ENCODE peak calls at places on chromosomes 6 and 20, in nine cellular contexts. One of them, this sample, is unnamed.

GRCh38 chr6:167683028-167683862 is 143.5 kb upstream of the AFDN start:
- DNase-seq in tibial artery: no peak
- DNase-seq in mammary epithelial cell: peak
- DNase-seq in right atrium auricular region: peak
- DNase-seq in left lung: peak
- DNase-seq in IMR-90: peak
- DNase-seq in kidney epithelial cell: peak
- DNase-seq in stomach: peak
- DNase-seq in GM06990: no peak
- DNase-seq in this sample: peak

GRCh38 chr20:34566978-34567884 is 8.7 kb downstream of the MAP1LC3A start:
- DNase-seq in tibial artery: no peak
- DNase-seq in mammary epithelial cell: no peak
- DNase-seq in right atrium auricular region: no peak
- DNase-seq in left lung: peak
- DNase-seq in IMR-90: no peak
- DNase-seq in kidney epithelial cell: no peak
- DNase-seq in stomach: no peak
- DNase-seq in GM06990: no peak
- DNase-seq in this sample: no peak

GRCh38 chr20:33401922-33402369 is 627 bp upstream of the CDK5RAP1 start:
- DNase-seq in tibial artery: no peak
- DNase-seq in mammary epithelial cell: no peak
- DNase-seq in right atrium auricular region: no peak
- DNase-seq in left lung: no peak
- DNase-seq in IMR-90: no peak
- DNase-seq in kidney epithelial cell: no peak
- DNase-seq in stomach: no peak
- DNase-seq in GM06990: no peak
- DNase-seq in this sample: peak

GRCh38 chr6:128697392-128697689 is 176.9 kb upstream of the PTPRK start:
- DNase-seq in tibial artery: no peak
- DNase-seq in mammary epithelial cell: no peak
- DNase-seq in right atrium auricular region: no peak
- DNase-seq in left lung: no peak
- DNase-seq in IMR-90: no peak
- DNase-seq in kidney epithelial cell: no peak
- DNase-seq in stomach: no peak
- DNase-seq in GM06990: no peak
- DNase-seq in this sample: no peak

GRCh38 chr6:76697585-76697984 is 625.1 kb upstream of the IMPG1 start:
- DNase-seq in tibial artery: no peak
- DNase-seq in mammary epithelial cell: no peak
- DNase-seq in right atrium auricular region: no peak
- DNase-seq in left lung: no peak
- DNase-seq in IMR-90: peak
- DNase-seq in kidney epithelial cell: no peak
- DNase-seq in stomach: no peak
- DNase-seq in GM06990: no peak
- DNase-seq in this sample: peak

GRCh38 chr6:34243901-34244884 is 4.6 kb downstream of the SMIM29 start:
- DNase-seq in tibial artery: peak
- DNase-seq in mammary epithelial cell: peak
- DNase-seq in right atrium auricular region: peak
- DNase-seq in left lung: peak
- DNase-seq in IMR-90: peak
- DNase-seq in kidney epithelial cell: peak
- DNase-seq in stomach: peak
- DNase-seq in GM06990: no peak
- DNase-seq in this sample: peak

GRCh38 chr6:150203378-150203777 is 60.5 kb downstream of the PPP1R14C start:
- DNase-seq in tibial artery: no peak
- DNase-seq in mammary epithelial cell: no peak
- DNase-seq in right atrium auricular region: no peak
- DNase-seq in left lung: no peak
- DNase-seq in IMR-90: no peak
- DNase-seq in kidney epithelial cell: no peak
- DNase-seq in stomach: no peak
- DNase-seq in GM06990: no peak
- DNase-seq in this sample: no peak

GRCh38 chr6:134623391-134623790 is 305.5 kb upstream of the SGK1 start:
- DNase-seq in tibial artery: no peak
- DNase-seq in mammary epithelial cell: no peak
- DNase-seq in right atrium auricular region: no peak
- DNase-seq in left lung: no peak
- DNase-seq in IMR-90: no peak
- DNase-seq in kidney epithelial cell: no peak
- DNase-seq in stomach: no peak
- DNase-seq in GM06990: no peak
- DNase-seq in this sample: no peak

GRCh38 chr6:39309942-39310531 is 4.2 kb downstream of the KCNK17 start:
- DNase-seq in tibial artery: peak
- DNase-seq in mammary epithelial cell: peak
- DNase-seq in right atrium auricular region: peak
- DNase-seq in left lung: peak
- DNase-seq in IMR-90: peak
- DNase-seq in kidney epithelial cell: no peak
- DNase-seq in stomach: peak
- DNase-seq in GM06990: peak
- DNase-seq in this sample: peak

GRCh38 chr6:48135352-48136084 is 24.5 kb upstream of the PTCHD4 start:
- DNase-seq in tibial artery: no peak
- DNase-seq in mammary epithelial cell: peak
- DNase-seq in right atrium auricular region: no peak
- DNase-seq in left lung: no peak
- DNase-seq in IMR-90: peak
- DNase-seq in kidney epithelial cell: no peak
- DNase-seq in stomach: no peak
- DNase-seq in GM06990: no peak
- DNase-seq in this sample: peak

GRCh38 chr6:1606533-1607235 is 3.0 kb upstream of the FOXC1 start:
- DNase-seq in tibial artery: peak
- DNase-seq in mammary epithelial cell: no peak
- DNase-seq in right atrium auricular region: no peak
- DNase-seq in left lung: no peak
- DNase-seq in IMR-90: no peak
- DNase-seq in kidney epithelial cell: no peak
- DNase-seq in stomach: no peak
- DNase-seq in GM06990: no peak
- DNase-seq in this sample: no peak

GRCh38 chr6:28656715-28657114 is 131.0 kb downstream of the GPX5 start:
- DNase-seq in tibial artery: no peak
- DNase-seq in mammary epithelial cell: no peak
- DNase-seq in right atrium auricular region: no peak
- DNase-seq in left lung: no peak
- DNase-seq in IMR-90: no peak
- DNase-seq in kidney epithelial cell: no peak
- DNase-seq in stomach: no peak
- DNase-seq in GM06990: no peak
- DNase-seq in this sample: no peak

GRCh38 chr6:138258991-138259390 is 40.7 kb upstream of the PBOV1 start:
- DNase-seq in tibial artery: no peak
- DNase-seq in mammary epithelial cell: no peak
- DNase-seq in right atrium auricular region: no peak
- DNase-seq in left lung: no peak
- DNase-seq in IMR-90: no peak
- DNase-seq in kidney epithelial cell: no peak
- DNase-seq in stomach: peak
- DNase-seq in GM06990: no peak
- DNase-seq in this sample: no peak

GRCh38 chr6:129606664-129607063 is 103.3 kb downstream of the ARHGAP18 start:
- DNase-seq in tibial artery: no peak
- DNase-seq in mammary epithelial cell: no peak
- DNase-seq in right atrium auricular region: no peak
- DNase-seq in left lung: no peak
- DNase-seq in IMR-90: peak
- DNase-seq in kidney epithelial cell: no peak
- DNase-seq in stomach: no peak
- DNase-seq in GM06990: peak
- DNase-seq in this sample: no peak

GRCh38 chr6:97668716-97669115 is 385.7 kb upstream of the MMS22L start:
- DNase-seq in tibial artery: no peak
- DNase-seq in mammary epithelial cell: no peak
- DNase-seq in right atrium auricular region: no peak
- DNase-seq in left lung: no peak
- DNase-seq in IMR-90: no peak
- DNase-seq in kidney epithelial cell: no peak
- DNase-seq in stomach: no peak
- DNase-seq in GM06990: peak
- DNase-seq in this sample: no peak
- H3K4me3 ChIP-seq in tibial artery: peak
- H3K4me3 ChIP-seq in mammary epithelial cell: no peak
- H3K4me3 ChIP-seq in right atrium auricular region: peak
- H3K4me3 ChIP-seq in left lung: no peak
- H3K4me3 ChIP-seq in IMR-90: no peak
- H3K4me3 ChIP-seq in kidney epithelial cell: peak
- H3K4me3 ChIP-seq in stomach: no peak
- H3K4me3 ChIP-seq in GM06990: peak
- H3K4me3 ChIP-seq in this sample: no peak

GRCh38 chr6:82246802-82247633 is 526 bp downstream of the IBTK start:
- DNase-seq in tibial artery: no peak
- DNase-seq in mammary epithelial cell: peak
- DNase-seq in right atrium auricular region: peak
- DNase-seq in left lung: peak
- DNase-seq in IMR-90: peak
- DNase-seq in kidney epithelial cell: peak
- DNase-seq in stomach: peak
- DNase-seq in GM06990: no peak
- DNase-seq in this sample: peak
- TF ChIP-seq CTCF in tibial artery: no peak
- TF ChIP-seq CTCF in mammary epithelial cell: no peak
- TF ChIP-seq CTCF in right atrium auricular region: no peak
- TF ChIP-seq CTCF in left lung: no peak
- TF ChIP-seq CTCF in IMR-90: no peak
- TF ChIP-seq CTCF in kidney epithelial cell: no peak
- TF ChIP-seq CTCF in stomach: no peak
- TF ChIP-seq CTCF in GM06990: no peak
- TF ChIP-seq CTCF in this sample: no peak

DNA sequence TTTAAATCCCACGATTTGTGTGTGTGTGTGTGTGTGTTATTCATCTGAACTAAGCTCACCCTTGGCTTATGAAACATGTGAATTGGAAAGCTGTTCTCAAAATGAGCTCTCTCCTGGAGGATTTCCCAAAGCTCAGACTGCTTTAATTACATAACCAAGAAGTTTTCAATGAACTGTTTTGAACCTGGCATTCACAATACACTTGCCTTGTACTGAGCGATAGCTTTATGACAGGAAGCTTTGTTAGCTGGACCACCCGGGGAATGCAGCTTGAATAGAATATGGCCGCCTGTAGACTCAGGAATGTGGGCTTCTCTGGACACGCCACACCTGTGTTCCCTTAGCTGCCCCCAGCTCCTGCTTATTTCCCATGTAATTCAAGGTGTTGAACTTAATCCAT is 71.4 kb upstream of the PREP start:
- DNase-seq in tibial artery: no peak
- DNase-seq in mammary epithelial cell: no peak
- DNase-seq in right atrium auricular region: no peak
- DNase-seq in left lung: no peak
- DNase-seq in IMR-90: no peak
- DNase-seq in kidney epithelial cell: no peak
- DNase-seq in stomach: no peak
- DNase-seq in GM06990: no peak
- DNase-seq in this sample: no peak
- H3K4me3 ChIP-seq in tibial artery: no peak
- H3K4me3 ChIP-seq in mammary epithelial cell: no peak
- H3K4me3 ChIP-seq in right atrium auricular region: no peak
- H3K4me3 ChIP-seq in left lung: no peak
- H3K4me3 ChIP-seq in IMR-90: no peak
- H3K4me3 ChIP-seq in kidney epithelial cell: no peak
- H3K4me3 ChIP-seq in stomach: no peak
- H3K4me3 ChIP-seq in GM06990: no peak
- H3K4me3 ChIP-seq in this sample: no peak

GRCh38 chr6:151493495-151494234 is at the start of gene CCDC170:
- DNase-seq in tibial artery: no peak
- DNase-seq in mammary epithelial cell: no peak
- DNase-seq in right atrium auricular region: no peak
- DNase-seq in left lung: peak
- DNase-seq in IMR-90: no peak
- DNase-seq in kidney epithelial cell: no peak
- DNase-seq in stomach: peak
- DNase-seq in GM06990: no peak
- DNase-seq in this sample: peak
- TF ChIP-seq CTCF in tibial artery: no peak
- TF ChIP-seq CTCF in mammary epithelial cell: no peak
- TF ChIP-seq CTCF in right atrium auricular region: no peak
- TF ChIP-seq CTCF in left lung: no peak
- TF ChIP-seq CTCF in IMR-90: no peak
- TF ChIP-seq CTCF in kidney epithelial cell: no peak
- TF ChIP-seq CTCF in stomach: no peak
- TF ChIP-seq CTCF in GM06990: no peak
- TF ChIP-seq CTCF in this sample: no peak

GRCh38 chr20:36852187-36852586 is 23.8 kb upstream of the TLDC2 start:
- DNase-seq in tibial artery: peak
- DNase-seq in mammary epithelial cell: no peak
- DNase-seq in right atrium auricular region: no peak
- DNase-seq in left lung: no peak
- DNase-seq in IMR-90: no peak
- DNase-seq in kidney epithelial cell: no peak
- DNase-seq in stomach: no peak
- DNase-seq in GM06990: peak
- DNase-seq in this sample: no peak
- H3K4me3 ChIP-seq in tibial artery: peak
- H3K4me3 ChIP-seq in mammary epithelial cell: no peak
- H3K4me3 ChIP-seq in right atrium auricular region: no peak
- H3K4me3 ChIP-seq in left lung: no peak
- H3K4me3 ChIP-seq in IMR-90: no peak
- H3K4me3 ChIP-seq in kidney epithelial cell: no peak
- H3K4me3 ChIP-seq in stomach: no peak
- H3K4me3 ChIP-seq in GM06990: peak
- H3K4me3 ChIP-seq in this sample: no peak

DNA sequence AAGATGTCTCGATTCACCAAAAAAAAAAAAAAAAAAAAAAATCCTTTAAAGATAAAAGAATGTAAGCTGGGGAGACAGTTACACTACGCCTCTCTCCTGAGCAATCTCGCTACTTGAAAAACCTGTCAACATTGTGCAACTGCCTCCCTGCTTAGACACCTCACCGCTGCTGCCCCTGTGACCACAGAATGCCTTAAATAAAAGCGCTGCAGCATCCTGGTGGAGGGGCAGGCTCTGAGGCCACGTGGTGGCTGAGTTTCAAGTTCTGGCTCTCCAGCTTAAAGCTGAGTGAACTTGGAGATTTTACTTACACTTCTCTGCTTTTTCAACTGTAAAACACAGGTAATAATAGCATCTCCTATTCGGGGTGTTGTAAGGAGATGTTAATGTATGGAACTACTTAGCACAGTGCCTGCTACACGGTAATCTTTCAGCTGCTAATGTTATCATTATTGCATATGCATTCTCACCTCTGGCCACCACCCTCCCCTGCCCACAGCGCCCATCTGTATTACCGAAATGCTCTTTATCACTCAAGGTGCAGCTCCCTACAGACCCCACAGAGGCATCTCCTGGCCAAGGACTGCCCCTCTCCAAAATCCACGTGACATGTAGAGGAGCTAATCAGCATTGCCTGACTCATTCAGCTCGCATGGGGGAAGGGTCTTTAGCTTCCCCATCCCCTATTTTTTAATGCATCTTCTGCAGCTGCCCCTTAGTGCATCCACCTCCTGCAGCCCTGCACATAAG is 42.0 kb downstream of the SLC22A23 start:
- DNase-seq in tibial artery: no peak
- DNase-seq in mammary epithelial cell: peak
- DNase-seq in right atrium auricular region: no peak
- DNase-seq in left lung: peak
- DNase-seq in IMR-90: peak
- DNase-seq in kidney epithelial cell: no peak
- DNase-seq in stomach: no peak
- DNase-seq in GM06990: peak
- DNase-seq in this sample: peak
- TF ChIP-seq CTCF in tibial artery: no peak
- TF ChIP-seq CTCF in mammary epithelial cell: no peak
- TF ChIP-seq CTCF in right atrium auricular region: no peak
- TF ChIP-seq CTCF in left lung: no peak
- TF ChIP-seq CTCF in IMR-90: no peak
- TF ChIP-seq CTCF in kidney epithelial cell: no peak
- TF ChIP-seq CTCF in stomach: no peak
- TF ChIP-seq CTCF in GM06990: no peak
- TF ChIP-seq CTCF in this sample: no peak